ENCODE peak calls at places on chromosome 4, in four cellular contexts. One of them, this sample, is unnamed.

GRCh38 chr4:1351854-1352633 is 5.0 kb downstream of the UVSSA start:
- DNase-seq in neural crest cell: peak
- DNase-seq in iris pigment epithelial cell: peak
- DNase-seq in Calu3: peak
- DNase-seq in this sample: peak

GRCh38 chr4:72629540-72629939 is 60.5 kb upstream of the ADAMTS3 start:
- DNase-seq in neural crest cell: no peak
- DNase-seq in iris pigment epithelial cell: peak
- DNase-seq in Calu3: no peak
- DNase-seq in this sample: no peak

GRCh38 chr4:76665139-76665538 is 230.1 kb downstream of the SHROOM3 start:
- DNase-seq in neural crest cell: no peak
- DNase-seq in iris pigment epithelial cell: peak
- DNase-seq in Calu3: peak
- DNase-seq in this sample: peak

GRCh38 chr4:8607603-8608481 is 15.3 kb downstream of the CPZ start:
- DNase-seq in neural crest cell: peak
- DNase-seq in iris pigment epithelial cell: no peak
- DNase-seq in Calu3: peak
- DNase-seq in this sample: no peak

GRCh38 chr4:85498068-85498733 is 23.3 kb downstream of the ARHGAP24 start:
- DNase-seq in neural crest cell: no peak
- DNase-seq in iris pigment epithelial cell: peak
- DNase-seq in Calu3: peak
- DNase-seq in this sample: peak

GRCh38 chr4:14294611-14295010 is 667.1 kb upstream of the BOD1L1 start:
- DNase-seq in neural crest cell: no peak
- DNase-seq in iris pigment epithelial cell: peak
- DNase-seq in Calu3: no peak
- DNase-seq in this sample: no peak

GRCh38 chr4:140296335-140296753 is 77.1 kb upstream of the SCOC start:
- DNase-seq in neural crest cell: no peak
- DNase-seq in iris pigment epithelial cell: peak
- DNase-seq in Calu3: peak
- DNase-seq in this sample: no peak

GRCh38 chr4:105022811-105023667 is 123.6 kb upstream of the TET2 start:
- DNase-seq in neural crest cell: no peak
- DNase-seq in iris pigment epithelial cell: peak
- DNase-seq in Calu3: peak
- DNase-seq in this sample: no peak

GRCh38 chr4:17968721-17969120 is 52.8 kb downstream of the LCORL start:
- DNase-seq in neural crest cell: no peak
- DNase-seq in iris pigment epithelial cell: no peak
- DNase-seq in Calu3: no peak
- DNase-seq in this sample: no peak

GRCh38 chr4:42282081-42282901 is 115.0 kb upstream of the SHISA3 start:
- DNase-seq in neural crest cell: peak
- DNase-seq in iris pigment epithelial cell: peak
- DNase-seq in Calu3: peak
- DNase-seq in this sample: peak

GRCh38 chr4:136750898-136751297 is 781.4 kb downstream of the PCDH18 start:
- DNase-seq in neural crest cell: no peak
- DNase-seq in iris pigment epithelial cell: peak
- DNase-seq in Calu3: no peak
- DNase-seq in this sample: no peak

GRCh38 chr4:38562751-38563198 is 101.2 kb upstream of the KLF3 start:
- DNase-seq in neural crest cell: no peak
- DNase-seq in iris pigment epithelial cell: peak
- DNase-seq in Calu3: no peak
- DNase-seq in this sample: no peak

GRCh38 chr4:98691588-98691987 is 33.2 kb upstream of the TSPAN5 start:
- DNase-seq in neural crest cell: no peak
- DNase-seq in iris pigment epithelial cell: no peak
- DNase-seq in Calu3: no peak
- DNase-seq in this sample: no peak

GRCh38 chr4:74540193-74540592 is 95.3 kb downstream of the AREG start:
- DNase-seq in neural crest cell: no peak
- DNase-seq in iris pigment epithelial cell: peak
- DNase-seq in Calu3: no peak
- DNase-seq in this sample: no peak

GRCh38 chr4:151676301-151676700 is 84.5 kb downstream of the GATB start:
- DNase-seq in neural crest cell: no peak
- DNase-seq in iris pigment epithelial cell: peak
- DNase-seq in Calu3: no peak
- DNase-seq in this sample: no peak

GRCh38 chr4:37157403-37158167 is 87.0 kb upstream of the NWD2 start:
- DNase-seq in neural crest cell: no peak
- DNase-seq in iris pigment epithelial cell: no peak
- DNase-seq in Calu3: no peak
- DNase-seq in this sample: peak

GRCh38 chr4:181549789-181550188 is 693.4 kb upstream of the TENM3 start:
- DNase-seq in neural crest cell: no peak
- DNase-seq in iris pigment epithelial cell: no peak
- DNase-seq in Calu3: no peak
- DNase-seq in this sample: no peak

GRCh38 chr4:129346760-129347159 is 250.8 kb downstream of the C4orf33 start:
- DNase-seq in neural crest cell: no peak
- DNase-seq in iris pigment epithelial cell: no peak
- DNase-seq in Calu3: no peak
- DNase-seq in this sample: no peak

GRCh38 chr4:61320154-61320553 is 120.0 kb downstream of the ADGRL3 start:
- DNase-seq in neural crest cell: no peak
- DNase-seq in iris pigment epithelial cell: peak
- DNase-seq in Calu3: no peak
- DNase-seq in this sample: no peak

GRCh38 chr4:165709973-165710526 is 163.0 kb upstream of the TLL1 start:
- DNase-seq in neural crest cell: no peak
- DNase-seq in iris pigment epithelial cell: no peak
- DNase-seq in Calu3: no peak
- DNase-seq in this sample: no peak

GRCh38 chr4:128288689-128289106 is 1.1 kb upstream of the PGRMC2 start:
- DNase-seq in neural crest cell: no peak
- DNase-seq in iris pigment epithelial cell: peak
- DNase-seq in Calu3: peak
- DNase-seq in this sample: peak

GRCh38 chr4:172986114-172986513 is 182.5 kb upstream of the GALNT7 start:
- DNase-seq in neural crest cell: no peak
- DNase-seq in iris pigment epithelial cell: no peak
- DNase-seq in Calu3: no peak
- DNase-seq in this sample: no peak

GRCh38 chr4:32519060-32519459 is 1798.9 kb downstream of the PCDH7 start:
- DNase-seq in neural crest cell: no peak
- DNase-seq in iris pigment epithelial cell: peak
- DNase-seq in Calu3: no peak
- DNase-seq in this sample: no peak

GRCh38 chr4:101315786-101316185 is 31.5 kb downstream of the PPP3CA start:
- DNase-seq in neural crest cell: no peak
- DNase-seq in iris pigment epithelial cell: no peak
- DNase-seq in Calu3: no peak
- DNase-seq in this sample: no peak

GRCh38 chr4:186486172-186486571 is 69.2 kb downstream of the MTNR1A start:
- DNase-seq in neural crest cell: peak
- DNase-seq in iris pigment epithelial cell: no peak
- DNase-seq in Calu3: no peak
- DNase-seq in this sample: no peak

GRCh38 chr4:38223801-38224236 is 263.6 kb downstream of the PTTG2 start:
- DNase-seq in neural crest cell: peak
- DNase-seq in iris pigment epithelial cell: no peak
- DNase-seq in Calu3: peak
- DNase-seq in this sample: peak

GRCh38 chr4:173076903-173077629 is 91.5 kb upstream of the GALNT7 start:
- DNase-seq in neural crest cell: no peak
- DNase-seq in iris pigment epithelial cell: peak
- DNase-seq in Calu3: no peak
- DNase-seq in this sample: no peak

GRCh38 chr4:76718806-76719205 is 179.1 kb downstream of the SOWAHB start:
- DNase-seq in neural crest cell: no peak
- DNase-seq in iris pigment epithelial cell: no peak
- DNase-seq in Calu3: no peak
- DNase-seq in this sample: peak

GRCh38 chr4:78056265-78057129 is 626 bp upstream of the FRAS1 start:
- DNase-seq in neural crest cell: peak
- DNase-seq in iris pigment epithelial cell: peak
- DNase-seq in Calu3: peak
- DNase-seq in this sample: peak

GRCh38 chr4:86924805-86925204 is 10.0 kb upstream of the AFF1 start:
- DNase-seq in neural crest cell: no peak
- DNase-seq in iris pigment epithelial cell: peak
- DNase-seq in Calu3: no peak
- DNase-seq in this sample: no peak

GRCh38 chr4:110309686-110310085 is 111.3 kb upstream of the ELOVL6 start:
- DNase-seq in neural crest cell: no peak
- DNase-seq in iris pigment epithelial cell: peak
- DNase-seq in Calu3: no peak
- DNase-seq in this sample: no peak

GRCh38 chr4:2399631-2400190 is 18.7 kb downstream of the ZFYVE28 start:
- DNase-seq in neural crest cell: no peak
- DNase-seq in iris pigment epithelial cell: no peak
- DNase-seq in Calu3: no peak
- DNase-seq in this sample: no peak

GRCh38 chr4:80492761-80493160 is 157.2 kb downstream of the CFAP299 start:
- DNase-seq in neural crest cell: no peak
- DNase-seq in iris pigment epithelial cell: no peak
- DNase-seq in Calu3: peak
- DNase-seq in this sample: peak

GRCh38 chr4:45036677-45037076 is 310.3 kb upstream of the GNPDA2 start:
- DNase-seq in neural crest cell: no peak
- DNase-seq in iris pigment epithelial cell: no peak
- DNase-seq in Calu3: no peak
- DNase-seq in this sample: no peak

GRCh38 chr4:185265942-185266341 is 56.5 kb downstream of the SNX25 start:
- DNase-seq in neural crest cell: no peak
- DNase-seq in iris pigment epithelial cell: peak
- DNase-seq in Calu3: no peak
- DNase-seq in this sample: no peak

GRCh38 chr4:18419780-18420179 is 398.2 kb upstream of the LCORL start:
- DNase-seq in neural crest cell: no peak
- DNase-seq in iris pigment epithelial cell: no peak
- DNase-seq in Calu3: no peak
- DNase-seq in this sample: no peak

GRCh38 chr4:128832253-128832641 is 22.7 kb downstream of the JADE1 start:
- DNase-seq in neural crest cell: no peak
- DNase-seq in iris pigment epithelial cell: no peak
- DNase-seq in Calu3: no peak
- DNase-seq in this sample: no peak

GRCh38 chr4:78634011-78634664 is 82.6 kb downstream of the ANXA3 start:
- DNase-seq in neural crest cell: no peak
- DNase-seq in iris pigment epithelial cell: no peak
- DNase-seq in Calu3: no peak
- DNase-seq in this sample: no peak

GRCh38 chr4:183391204-183391603 is 53.2 kb upstream of the CDKN2AIP start:
- DNase-seq in neural crest cell: no peak
- DNase-seq in iris pigment epithelial cell: no peak
- DNase-seq in Calu3: no peak
- DNase-seq in this sample: no peak